ENCODE peak calls at places on chromosomes 16 and 17, in six cellular contexts. A is cardiac fibroblast; I is naive thymus-derived CD4-positive, alpha-beta T cell; H is K562; W is coronary artery; Y is left lung. F is an unnamed sample.

GRCh38 chr17:58338907-58339774 is 10.5 kb upstream of the TSPOAP1 start:
- DNase-seq in A (peak), I (peak), H (peak), W (no peak), Y (peak), F (peak)

GRCh38 chr17:64252831-64253230 is 10.2 kb downstream of the TEX2 start:
- DNase-seq in A (no peak), I (no peak), H (no peak), W (no peak), Y (no peak), F (no peak)

GRCh38 chr17:59371426-59372099 is 40.1 kb downstream of the YPEL2 start:
- DNase-seq in A (peak), I (no peak), H (no peak), W (peak), Y (no peak), F (no peak)

GRCh38 chr17:3732171-3732570 is 8.5 kb downstream of the HASPIN start:
- DNase-seq in A (peak), I (no peak), H (peak), W (no peak), Y (no peak), F (peak)

GRCh38 chr16:22383827-22384226 is 9.4 kb upstream of the CDR2 start:
- DNase-seq in A (no peak), I (no peak), H (no peak), W (no peak), Y (no peak), F (no peak)

GRCh38 chr17:202501-202951 is 21.1 kb upstream of the DOC2B start:
- DNase-seq in A (no peak), I (no peak), H (no peak), W (no peak), Y (no peak), F (no peak)

GRCh38 chr16:9898555-9898954 is 283.7 kb downstream of the GRIN2A start:
- DNase-seq in A (no peak), I (no peak), H (no peak), W (no peak), Y (no peak), F (no peak)

GRCh38 chr16:66296591-66296990 is 69.9 kb upstream of the CDH5 start:
- DNase-seq in A (no peak), I (no peak), H (no peak), W (peak), Y (no peak), F (no peak)

GRCh38 chr17:50100480-50100883 is 5.3 kb downstream of the PDK2 start:
- DNase-seq in A (no peak), I (no peak), H (no peak), W (no peak), Y (no peak), F (no peak)

GRCh38 chr16:31423801-31424200 is 4.4 kb downstream of the COX6A2 start:
- DNase-seq in A (no peak), I (no peak), H (no peak), W (no peak), Y (no peak), F (no peak)

GRCh38 chr16:79006206-79006605 is 594.3 kb downstream of the MAF start:
- DNase-seq in A (no peak), I (no peak), H (no peak), W (no peak), Y (no peak), F (no peak)

GRCh38 chr16:86533942-86534341 is 21.1 kb downstream of the MTHFSD start:
- DNase-seq in A (no peak), I (no peak), H (no peak), W (no peak), Y (no peak), F (no peak)

DNA sequence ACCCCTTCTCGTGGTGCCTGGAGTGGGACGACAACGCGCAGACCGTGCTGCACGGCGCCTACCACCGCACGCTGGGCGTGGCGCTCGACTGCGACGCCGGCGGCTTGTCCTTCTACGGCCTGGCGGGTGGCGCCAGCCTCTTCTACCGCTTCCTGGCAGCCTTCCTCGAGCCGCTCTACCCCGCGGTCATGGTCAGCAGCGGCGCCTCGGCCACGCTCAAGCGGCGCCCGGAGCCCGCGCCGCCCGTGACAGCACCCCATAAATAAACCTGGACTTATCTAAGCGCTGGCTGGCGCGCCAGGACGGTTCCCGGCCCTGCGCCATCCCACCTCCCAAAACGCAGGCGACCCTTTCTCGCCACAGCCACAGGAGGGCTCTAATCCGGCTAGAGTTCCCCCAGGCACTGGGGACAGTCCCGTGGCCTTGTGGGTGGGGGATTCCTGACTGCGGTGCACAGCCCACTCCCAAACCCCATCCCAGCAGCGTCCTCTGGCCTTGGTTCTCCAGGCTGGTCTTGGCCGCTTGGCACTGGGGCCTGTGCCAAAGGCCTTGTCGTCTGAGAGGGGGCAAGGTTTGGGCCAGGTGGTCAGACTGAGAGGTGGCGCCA is 10.2 kb upstream of the SLC16A5 start:
- DNase-seq in A (peak), I (peak), H (no peak), W (no peak), Y (peak), F (no peak)
- H3K4me3 ChIP-seq in A (no peak), I (peak), H (no peak), W (peak), Y (peak), F (no peak)

DNA sequence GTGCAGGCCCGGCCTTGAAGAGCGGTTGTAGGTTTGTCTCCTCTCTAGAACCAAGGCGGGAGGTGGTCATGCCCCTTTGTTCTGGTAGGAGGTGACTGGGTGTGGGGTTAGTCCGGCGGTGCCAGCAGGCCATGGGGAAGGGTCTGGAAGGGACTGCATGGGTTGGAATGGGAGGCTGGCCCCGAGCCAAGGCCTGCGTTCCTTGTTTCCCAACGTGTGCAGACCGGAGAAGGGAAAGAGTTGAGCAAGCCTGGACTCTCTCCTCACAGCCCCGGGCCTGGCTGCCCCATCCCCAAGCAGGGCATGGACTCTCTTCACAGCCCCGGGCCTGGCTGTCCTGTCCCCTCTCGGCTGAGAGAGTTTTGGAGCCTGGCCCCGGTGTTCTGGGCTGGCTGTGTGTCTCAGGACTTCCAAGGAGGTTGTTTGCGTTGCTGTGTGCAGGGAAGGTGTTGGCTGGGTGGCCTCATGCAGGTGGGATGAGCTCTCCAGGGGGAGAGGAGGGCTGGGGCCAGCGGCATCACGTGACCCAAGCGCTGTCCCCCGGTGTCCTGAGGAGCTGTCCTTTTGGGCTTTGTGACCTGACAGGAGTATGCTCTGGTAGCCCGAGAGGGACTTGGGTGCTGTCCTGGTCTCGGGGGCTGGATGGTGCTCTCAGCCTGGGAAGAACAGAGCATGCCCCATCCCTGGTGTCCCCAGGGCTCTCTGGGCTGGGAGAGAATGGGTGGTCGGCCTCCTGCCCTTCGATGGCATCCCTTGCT is 2.6 kb downstream of the CACNA1H start:
- DNase-seq in A (no peak), I (no peak), H (no peak), W (no peak), Y (no peak), F (no peak)
- H3K4me3 ChIP-seq in A (no peak), I (no peak), H (no peak), W (peak), Y (no peak), F (no peak)

GRCh38 chr17:82332669-82333278 is 792 bp downstream of the SECTM1 start:
- DNase-seq in A (peak), I (no peak), H (peak), W (no peak), Y (peak), F (peak)
- H3K4me3 ChIP-seq in A (peak), I (peak), H (peak), W (peak), Y (peak), F (peak)

GRCh38 chr17:78332530-78332929 is 27.3 kb downstream of the SOCS3 start:
- DNase-seq in A (no peak), I (no peak), H (no peak), W (no peak), Y (no peak), F (no peak)

GRCh38 chr17:78330570-78331224 is 29.2 kb downstream of the SOCS3 start:
- DNase-seq in A (peak), I (no peak), H (no peak), W (no peak), Y (no peak), F (peak)

GRCh38 chr17:78332991-78333390 is 26.9 kb downstream of the SOCS3 start:
- DNase-seq in A (no peak), I (no peak), H (no peak), W (no peak), Y (no peak), F (no peak)

GRCh38 chr17:78327880-78328279 is 32.0 kb downstream of the SOCS3 start:
- DNase-seq in A (no peak), I (no peak), H (no peak), W (no peak), Y (no peak), F (no peak)

GRCh38 chr17:78329263-78330059 is 30.4 kb downstream of the SOCS3 start:
- DNase-seq in A (peak), I (no peak), H (no peak), W (no peak), Y (peak), F (peak)
- H3K4me3 ChIP-seq in A (no peak), I (no peak), H (no peak), W (no peak), Y (no peak), F (no peak)

GRCh38 chr16:20911361-20911760 is 10.8 kb downstream of the LYRM1 start:
- DNase-seq in A (peak), I (no peak), H (no peak), W (no peak), Y (no peak), F (peak)
- H3K4me3 ChIP-seq in A (no peak), I (no peak), H (no peak), W (no peak), Y (no peak), F (no peak)

DNA sequence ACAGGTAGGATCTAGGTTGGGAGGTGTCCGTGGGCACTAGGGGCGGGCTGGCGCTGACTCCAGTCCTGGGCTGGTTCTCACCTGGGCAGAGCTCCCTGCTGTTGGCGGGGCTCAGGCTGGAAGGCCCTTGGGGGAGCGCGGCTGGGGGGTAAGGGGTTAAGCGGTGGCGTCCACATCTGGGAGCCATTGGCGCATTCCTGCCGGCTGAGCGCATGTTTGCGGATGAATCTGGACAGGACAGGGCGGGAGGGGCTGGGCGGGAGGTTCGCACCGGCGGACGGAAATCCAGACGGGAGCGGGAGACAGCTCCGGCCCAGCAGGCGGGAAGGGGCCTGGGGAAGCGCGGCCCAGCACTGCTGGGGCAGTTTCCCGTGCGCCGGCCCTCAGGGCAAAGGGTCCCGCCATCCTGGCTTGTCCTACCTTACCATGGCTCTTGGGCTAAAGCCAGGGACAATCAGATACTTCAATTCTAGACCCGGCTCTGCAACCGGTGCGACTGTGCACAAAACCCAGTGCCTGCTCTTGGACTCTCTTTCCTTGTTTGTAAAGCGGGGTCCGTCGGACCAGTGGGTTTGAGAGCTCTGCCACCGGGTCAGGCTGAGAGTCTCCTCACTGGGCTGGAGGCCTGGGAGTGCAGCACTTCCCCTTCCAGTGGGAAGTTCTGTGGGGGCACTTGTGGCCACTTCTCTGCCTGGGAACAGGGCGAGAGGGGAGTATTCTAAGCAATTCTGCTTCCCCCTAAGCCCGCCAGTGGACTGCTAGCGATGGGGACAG is 7.8 kb downstream of the RARA start:
- DNase-seq in A (peak), I (no peak), H (no peak), W (peak), Y (peak), F (peak)
- H3K4me3 ChIP-seq in A (peak), I (no peak), H (no peak), W (peak), Y (peak), F (peak)

GRCh38 chr16:27317320-27317719 is 3.5 kb downstream of the IL4R start:
- DNase-seq in A (no peak), I (no peak), H (no peak), W (peak), Y (no peak), F (no peak)

GRCh38 chr16:27314986-27315332 is 1.2 kb downstream of the IL4R start:
- DNase-seq in A (no peak), I (no peak), H (no peak), W (no peak), Y (no peak), F (no peak)

GRCh38 chr16:27314161-27314723 is 468 bp downstream of the IL4R start:
- DNase-seq in A (peak), I (no peak), H (no peak), W (peak), Y (peak), F (peak)

GRCh38 chr16:27316038-27316680 is 2.4 kb downstream of the IL4R start:
- DNase-seq in A (no peak), I (no peak), H (no peak), W (peak), Y (no peak), F (no peak)

GRCh38 chr16:27315333-27316037 is 1.7 kb downstream of the IL4R start:
- DNase-seq in A (peak), I (peak), H (no peak), W (peak), Y (peak), F (peak)
- H3K4me3 ChIP-seq in A (peak), I (peak), H (no peak), W (peak), Y (peak), F (peak)

DNA sequence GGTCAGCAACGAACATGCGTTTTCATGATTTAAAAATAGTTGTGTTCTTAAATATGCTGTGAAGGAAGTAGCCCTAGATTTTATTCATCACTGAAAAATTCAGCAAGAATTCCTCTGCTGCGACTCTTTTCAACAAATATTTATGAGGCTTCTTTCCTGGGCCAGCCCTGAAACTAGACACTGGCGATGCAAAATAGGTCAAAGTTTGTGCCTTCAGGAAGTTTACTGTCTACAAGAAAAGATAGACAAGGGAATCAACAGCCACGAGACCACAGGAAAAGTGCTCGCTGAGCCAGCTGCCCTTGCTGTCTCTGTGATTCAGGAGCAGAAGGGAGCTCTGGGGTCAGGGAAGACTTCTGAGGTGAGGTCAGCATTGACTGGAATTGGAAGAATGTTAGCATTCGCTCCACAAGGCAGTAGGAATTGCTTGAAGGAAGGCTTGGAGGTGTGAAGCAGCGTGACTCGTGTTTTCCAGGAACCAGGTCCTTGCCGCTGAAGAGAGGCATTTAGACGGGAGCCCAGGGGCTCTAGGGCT is 1.9 kb upstream of the RPL26 start:
- DNase-seq in A (peak), I (no peak), H (no peak), W (no peak), Y (no peak), F (peak)
- H3K4me3 ChIP-seq in A (no peak), I (no peak), H (no peak), W (peak), Y (no peak), F (peak)

GRCh38 chr17:83091257-83092141 is 12.1 kb downstream of the METRNL start:
- DNase-seq in A (no peak), I (no peak), H (no peak), W (no peak), Y (no peak), F (no peak)
- H3K4me3 ChIP-seq in A (no peak), I (no peak), H (no peak), W (peak), Y (no peak), F (no peak)